ENCODE peak calls at places on chromosomes 7 and 10, in eight cellular contexts. G is activated naive CD4-positive, alpha-beta T cell; Q is cardiac septum; D is NCI-H774; E is fibroblast of lung; T is colonic mucosa; S is breast epithelium; P is neural crest cell. H is an unnamed sample.

GRCh38 chr7:151814400-151814914 is 62.5 kb downstream of the PRKAG2 start:
- DNase-seq in P (peak; percentile 11), E (no peak), Q (no peak), D (no peak), G (no peak), S (no peak), T (no peak), H (no peak)

GRCh38 chr7:71457881-71458590 is 326.1 kb downstream of the GALNT17 start:
- DNase-seq in G (no peak), S (no peak), D (no peak), T (no peak), Q (no peak), E (no peak), P (no peak), H (no peak)

GRCh38 chr10:103693812-103694205 is 161.6 kb downstream of the SH3PXD2A start:
- DNase-seq in D (no peak), P (no peak), T (no peak), S (no peak), Q (no peak), E (no peak), G (no peak), H (no peak)

GRCh38 chr7:120583835-120584586 is 273.9 kb downstream of the TSPAN12 start:
- DNase-seq in D (no peak), S (no peak), E (peak; percentile 94), Q (no peak), G (no peak), T (no peak), P (no peak), H (no peak)

GRCh38 chr7:73841689-73842247 is 548 bp downstream of the METTL27 start:
- DNase-seq in T (no peak), Q (no peak), S (no peak), D (no peak), P (no peak), E (no peak), G (no peak), H (no peak)

GRCh38 chr10:33509231-33509871 is 174.9 kb upstream of the NRP1 start:
- DNase-seq in E (peak; percentile 96), Q (no peak), P (no peak), S (peak; percentile 75), T (no peak), G (no peak), D (peak; percentile 79), H (peak; percentile 6)

GRCh38 chr10:72000073-72001025 is 36.2 kb downstream of the CHST3 start:
- DNase-seq in Q (no peak), T (no peak), E (no peak), S (no peak), D (no peak), G (no peak), P (no peak), H (no peak)

GRCh38 chr7:92742186-92742585 is 94.2 kb downstream of the CDK6 start:
- DNase-seq in E (no peak), S (no peak), P (no peak), Q (no peak), G (no peak), T (no peak), D (no peak), H (no peak)

GRCh38 chr7:351681-352480 is 61.9 kb downstream of the FOXL3 start:
- DNase-seq in S (no peak), D (no peak), E (no peak), T (no peak), G (no peak), Q (no peak), P (no peak), H (no peak)

GRCh38 chr7:154929006-154929726 is 73.8 kb downstream of the PAXIP1 start:
- DNase-seq in Q (no peak), G (no peak), E (no peak), T (peak; percentile 44), S (no peak), P (no peak), D (no peak), H (no peak)

GRCh38 chr10:76902949-76903348 is 734.7 kb downstream of the KCNMA1 start:
- DNase-seq in P (peak; percentile 44), E (no peak), S (no peak), G (no peak), D (no peak), Q (no peak), T (peak; percentile 56), H (peak; percentile 64)